ENCODE peak calls at places on chromosomes 5 and 9, in six cellular contexts. A is AG20443; I is effector CD4-positive, alpha-beta T cell; D is dorsolateral prefrontal cortex; Q is AG10803; H is sciatic nerve. M is an unnamed sample.
A peak's percentile ranks its signal among the peaks of the same experiment; 100 is the strongest.

GRCh38 chr5:80318212-80318611 is 1.6 kb upstream of the SPZ1 start:
- DNase-seq in A (peak; percentile 64), I (no peak), D (peak; percentile 43), Q (peak; percentile 46), H (no peak), M (peak; percentile 14)

GRCh38 chr9:23775549-23775948 is 50.5 kb downstream of the ELAVL2 start:
- DNase-seq in A (no peak), I (no peak), D (no peak), Q (no peak), H (no peak), M (no peak)

GRCh38 chr5:11602298-11602697 is 301.9 kb downstream of the CTNND2 start:
- DNase-seq in A (no peak), I (no peak), D (no peak), Q (no peak), H (no peak), M (no peak)

GRCh38 chr5:103224118-103224893 is 34.3 kb upstream of the MACIR start:
- DNase-seq in A (peak; percentile 66), I (no peak), D (peak; percentile 5), Q (peak; percentile 80), H (no peak), M (peak; percentile 87)

GRCh38 chr9:110208031-110208430 is at the start of gene C9orf152:
- DNase-seq in A (no peak), I (no peak), D (no peak), Q (no peak), H (no peak), M (no peak)

GRCh38 chr5:138724470-138725146 is 28.6 kb upstream of the CTNNA1 start:
- DNase-seq in A (peak; percentile 50), I (no peak), D (no peak), Q (peak; percentile 67), H (no peak), M (no peak)

GRCh38 chr9:136943291-136944093 is 1.0 kb downstream of the FBXW5 start:
- DNase-seq in A (no peak), I (no peak), D (no peak), Q (no peak), H (peak; percentile 74), M (no peak)

GRCh38 chr5:14449052-14449661 is 132.4 kb upstream of the OTULINL start:
- DNase-seq in A (peak; percentile 71), I (no peak), D (no peak), Q (peak; percentile 97), H (no peak), M (peak; percentile 98)

GRCh38 chr9:8826281-8826680 is 1026.7 kb upstream of the DMAC1 start:
- DNase-seq in A (no peak), I (no peak), D (no peak), Q (no peak), H (no peak), M (no peak)

GRCh38 chr5:78320461-78320860 is 26.0 kb upstream of the AP3B1 start:
- DNase-seq in A (peak; percentile 43), I (no peak), D (no peak), Q (peak; percentile 42), H (no peak), M (peak; percentile 53)

GRCh38 chr5:93252165-93252564 is 328.9 kb downstream of the NR2F1-AS1 start:
- DNase-seq in A (no peak), I (no peak), D (no peak), Q (no peak), H (no peak), M (no peak)

GRCh38 chr9:120904061-120904998 is 22.3 kb downstream of the TRAF1 start:
- DNase-seq in A (no peak), I (peak; percentile 66), D (no peak), Q (no peak), H (no peak), M (no peak)

GRCh38 chr9:93520523-93520922 is 55.9 kb upstream of the PHF2 start:
- DNase-seq in A (no peak), I (no peak), D (no peak), Q (peak; percentile 5), H (no peak), M (peak; percentile 8)

GRCh38 chr5:11483630-11484029 is 420.6 kb downstream of the CTNND2 start:
- DNase-seq in A (no peak), I (no peak), D (no peak), Q (no peak), H (no peak), M (no peak)

GRCh38 chr5:150918613-150919012 is 13.8 kb upstream of the ZNF300 start:
- DNase-seq in A (peak; percentile 9), I (no peak), D (no peak), Q (peak; percentile 35), H (no peak), M (peak; percentile 84)

GRCh38 chr5:88824892-88825781 is 57.8 kb downstream of the MEF2C start:
- DNase-seq in A (peak; percentile 24), I (no peak), D (no peak), Q (peak; percentile 76), H (no peak), M (peak; percentile 74)

GRCh38 chr9:99019523-99020331 is 76.0 kb downstream of the COL15A1 start:
- DNase-seq in A (peak; percentile 84), I (no peak), D (no peak), Q (peak; percentile 98), H (no peak), M (peak; percentile 98)

GRCh38 chr9:2336055-2336454 is 285.5 kb upstream of the VLDLR start:
- DNase-seq in A (no peak), I (no peak), D (no peak), Q (peak; percentile 10), H (no peak), M (peak; percentile 32)

GRCh38 chr5:57368010-57368409 is 114.6 kb downstream of the ACTBL2 start:
- DNase-seq in A (peak; percentile 26), I (no peak), D (no peak), Q (peak; percentile 53), H (no peak), M (peak; percentile 36)

GRCh38 chr9:126301985-126302603 is 24.5 kb upstream of the MVB12B start:
- DNase-seq in A (peak; percentile 88), I (peak; percentile 23), D (peak; percentile 64), Q (peak; percentile 60), H (no peak), M (peak; percentile 72)

GRCh38 chr5:120052916-120053828 is 410.9 kb upstream of the PRR16 start:
- DNase-seq in A (no peak), I (no peak), D (no peak), Q (no peak), H (no peak), M (no peak)

GRCh38 chr5:137036630-137037029 is 462.5 kb downstream of the SPOCK1 start:
- DNase-seq in A (no peak), I (no peak), D (no peak), Q (no peak), H (no peak), M (no peak)

GRCh38 chr5:150619359-150620230 is 20.9 kb upstream of the SYNPO start:
- DNase-seq in A (peak; percentile 89), I (no peak), D (peak; percentile 70), Q (peak; percentile 76), H (no peak), M (peak; percentile 81)

GRCh38 chr5:168592014-168592368 is 12.8 kb upstream of the PANK3 start:
- DNase-seq in A (peak; percentile 67), I (no peak), D (no peak), Q (peak; percentile 79), H (no peak), M (peak; percentile 30)

GRCh38 chr5:173329370-173330150 is 1.3 kb upstream of the STC2 start:
- DNase-seq in A (peak; percentile 34), I (no peak), D (no peak), Q (peak; percentile 54), H (no peak), M (peak; percentile 76)

GRCh38 chr9:78383130-78383529 is 86.2 kb downstream of the PSAT1 start:
- DNase-seq in A (peak; percentile 31), I (no peak), D (no peak), Q (peak; percentile 25), H (no peak), M (peak; percentile 90)

GRCh38 chr9:83445703-83446102 is 92.5 kb downstream of the FRMD3 start:
- DNase-seq in A (no peak), I (no peak), D (no peak), Q (no peak), H (no peak), M (no peak)

GRCh38 chr5:179298181-179298993 is 46.9 kb downstream of the ADAMTS2 start:
- DNase-seq in A (no peak), I (no peak), D (no peak), Q (no peak), H (no peak), M (no peak)

GRCh38 chr9:71483457-71483856 is 284.9 kb downstream of the CEMIP2 start:
- DNase-seq in A (no peak), I (no peak), D (no peak), Q (no peak), H (no peak), M (no peak)

GRCh38 chr9:90890146-90890545 is 88.5 kb downstream of the SYK start:
- DNase-seq in A (no peak), I (no peak), D (no peak), Q (no peak), H (no peak), M (no peak)

GRCh38 chr5:155605898-155606297 is 592.3 kb downstream of the KIF4B start:
- DNase-seq in A (no peak), I (no peak), D (no peak), Q (no peak), H (no peak), M (no peak)

GRCh38 chr5:74239268-74239667 is 401.3 kb downstream of the ENC1 start:
- DNase-seq in A (no peak), I (no peak), D (no peak), Q (no peak), H (no peak), M (no peak)

M was measured in EH.